ENCODE peak calls at places on chromosomes 12 and 14, in four cellular contexts. One of them, this sample, is unnamed.

GRCh38 chr14:69199786-69200185 is 8.5 kb downstream of the EXD2 start:
- DNase-seq in uterus: no peak
- DNase-seq in lower lobe of right lung: no peak
- DNase-seq in colonic mucosa: no peak
- DNase-seq in this sample: no peak

GRCh38 chr14:72948481-72949138 is 22.3 kb downstream of the DCAF4 start:
- DNase-seq in uterus: peak; percentile 42
- DNase-seq in lower lobe of right lung: peak; percentile 67
- DNase-seq in colonic mucosa: peak; percentile 73
- DNase-seq in this sample: no peak

GRCh38 chr12:110269622-110270124 is 11.4 kb upstream of the ATP2A2 start:
- DNase-seq in uterus: peak; percentile 56
- DNase-seq in lower lobe of right lung: no peak
- DNase-seq in colonic mucosa: no peak
- DNase-seq in this sample: no peak

GRCh38 chr14:58899317-58899713 is 261.6 kb downstream of the DACT1 start:
- DNase-seq in uterus: no peak
- DNase-seq in lower lobe of right lung: no peak
- DNase-seq in colonic mucosa: no peak
- DNase-seq in this sample: no peak

GRCh38 chr12:28925726-28926376 is 223.2 kb upstream of the FAR2 start:
- DNase-seq in uterus: no peak
- DNase-seq in lower lobe of right lung: no peak
- DNase-seq in colonic mucosa: no peak
- DNase-seq in this sample: no peak

GRCh38 chr12:63276537-63277365 is 125.8 kb upstream of the AVPR1A start:
- DNase-seq in uterus: no peak
- DNase-seq in lower lobe of right lung: no peak
- DNase-seq in colonic mucosa: peak; percentile 17
- DNase-seq in this sample: no peak

GRCh38 chr12:111792155-111792876 is 25.6 kb downstream of the ALDH2 start:
- DNase-seq in uterus: peak; percentile 74
- DNase-seq in lower lobe of right lung: no peak
- DNase-seq in colonic mucosa: peak; percentile 68
- DNase-seq in this sample: no peak

GRCh38 chr12:117807355-117807754 is 161.4 kb downstream of the KSR2 start:
- DNase-seq in uterus: no peak
- DNase-seq in lower lobe of right lung: no peak
- DNase-seq in colonic mucosa: no peak
- DNase-seq in this sample: no peak

GRCh38 chr14:101939771-101940170 is 24.6 kb upstream of the DYNC1H1 start:
- DNase-seq in uterus: no peak
- DNase-seq in lower lobe of right lung: peak; percentile 4
- DNase-seq in colonic mucosa: no peak
- DNase-seq in this sample: no peak

GRCh38 chr12:125004621-125005020 is 11.2 kb downstream of the BRI3BP start:
- DNase-seq in uterus: no peak
- DNase-seq in lower lobe of right lung: no peak
- DNase-seq in colonic mucosa: no peak
- DNase-seq in this sample: no peak

GRCh38 chr12:138898-139534 is 72.4 kb downstream of the IQSEC3 start:
- DNase-seq in uterus: peak; percentile 30
- DNase-seq in lower lobe of right lung: peak; percentile 67
- DNase-seq in colonic mucosa: no peak
- DNase-seq in this sample: no peak

GRCh38 chr14:69690042-69690441 is 76.9 kb upstream of the SRSF5 start:
- DNase-seq in uterus: no peak
- DNase-seq in lower lobe of right lung: no peak
- DNase-seq in colonic mucosa: no peak
- DNase-seq in this sample: no peak

GRCh38 chr14:65103150-65103760 is 938 bp upstream of the MAX start:
- DNase-seq in uterus: no peak
- DNase-seq in lower lobe of right lung: no peak
- DNase-seq in colonic mucosa: peak; percentile 43
- DNase-seq in this sample: no peak

GRCh38 chr14:49550284-49551184 is 35.6 kb downstream of the RPS29 start:
- DNase-seq in uterus: no peak
- DNase-seq in lower lobe of right lung: no peak
- DNase-seq in colonic mucosa: no peak
- DNase-seq in this sample: no peak

GRCh38 chr12:50302686-50303085 is 19.4 kb upstream of the LIMA1 start:
- DNase-seq in uterus: no peak
- DNase-seq in lower lobe of right lung: no peak
- DNase-seq in colonic mucosa: peak; percentile 4
- DNase-seq in this sample: no peak

GRCh38 chr14:90388437-90388836 is 8.4 kb upstream of the CALM1 start:
- DNase-seq in uterus: no peak
- DNase-seq in lower lobe of right lung: no peak
- DNase-seq in colonic mucosa: no peak
- DNase-seq in this sample: peak; percentile 82

GRCh38 chr14:48323655-48324054 is 648.2 kb upstream of the MDGA2 start:
- DNase-seq in uterus: no peak
- DNase-seq in lower lobe of right lung: no peak
- DNase-seq in colonic mucosa: no peak
- DNase-seq in this sample: peak; percentile 62

GRCh38 chr12:130079254-130079653 is 83.0 kb upstream of the FZD10 start:
- DNase-seq in uterus: no peak
- DNase-seq in lower lobe of right lung: no peak
- DNase-seq in colonic mucosa: no peak
- DNase-seq in this sample: no peak

GRCh38 chr12:77104792-77105191 is 39.4 kb upstream of the E2F7 start:
- DNase-seq in uterus: no peak
- DNase-seq in lower lobe of right lung: no peak
- DNase-seq in colonic mucosa: no peak
- DNase-seq in this sample: no peak

GRCh38 chr14:21915814-21916213 is 242.2 kb upstream of the OR4E1 start:
- DNase-seq in uterus: no peak
- DNase-seq in lower lobe of right lung: no peak
- DNase-seq in colonic mucosa: peak; percentile 22
- DNase-seq in this sample: no peak

GRCh38 chr14:22556021-22556989 is 32.7 kb downstream of the DAD1 start:
- DNase-seq in uterus: peak; percentile 49
- DNase-seq in lower lobe of right lung: peak; percentile 80
- DNase-seq in colonic mucosa: peak; percentile 73
- DNase-seq in this sample: peak; percentile 83

GRCh38 chr14:95774265-95775160 is 60.6 kb upstream of the TCL1A start:
- DNase-seq in uterus: peak; percentile 18
- DNase-seq in lower lobe of right lung: no peak
- DNase-seq in colonic mucosa: peak; percentile 47
- DNase-seq in this sample: no peak

GRCh38 chr14:103121846-103122577 is 1.2 kb upstream of the TNFAIP2 start:
- DNase-seq in uterus: peak; percentile 94
- DNase-seq in lower lobe of right lung: peak; percentile 93
- DNase-seq in colonic mucosa: peak; percentile 79
- DNase-seq in this sample: peak; percentile 85

GRCh38 chr12:89709994-89710872 is 1.6 kb upstream of the ATP2B1 start:
- DNase-seq in uterus: peak; percentile 67
- DNase-seq in lower lobe of right lung: peak; percentile 78
- DNase-seq in colonic mucosa: peak; percentile 67
- DNase-seq in this sample: no peak

GRCh38 chr12:9651265-9651729 is 18.2 kb upstream of the CLEC2D start:
- DNase-seq in uterus: no peak
- DNase-seq in lower lobe of right lung: no peak
- DNase-seq in colonic mucosa: no peak
- DNase-seq in this sample: no peak

GRCh38 chr12:112482734-112483133 is 64.0 kb downstream of the PTPN11 start:
- DNase-seq in uterus: no peak
- DNase-seq in lower lobe of right lung: no peak
- DNase-seq in colonic mucosa: no peak
- DNase-seq in this sample: no peak

GRCh38 chr12:131862600-131862993 is 31.8 kb upstream of the ULK1 start:
- DNase-seq in uterus: no peak
- DNase-seq in lower lobe of right lung: no peak
- DNase-seq in colonic mucosa: no peak
- DNase-seq in this sample: no peak

GRCh38 chr12:112905451-112906089 is 1.2 kb upstream of the OAS1 start:
- DNase-seq in uterus: no peak
- DNase-seq in lower lobe of right lung: no peak
- DNase-seq in colonic mucosa: peak; percentile 62
- DNase-seq in this sample: no peak

GRCh38 chr12:53051058-53051880 is 1.4 kb downstream of the TNS2 start:
- DNase-seq in uterus: peak; percentile 78
- DNase-seq in lower lobe of right lung: no peak
- DNase-seq in colonic mucosa: peak; percentile 62
- DNase-seq in this sample: no peak

GRCh38 chr12:42129595-42130204 is 15.0 kb downstream of the GXYLT1 start:
- DNase-seq in uterus: no peak
- DNase-seq in lower lobe of right lung: no peak
- DNase-seq in colonic mucosa: peak; percentile 28
- DNase-seq in this sample: no peak

GRCh38 chr14:104745431-104745830 is 7.5 kb upstream of the SIVA1 start:
- DNase-seq in uterus: no peak
- DNase-seq in lower lobe of right lung: no peak
- DNase-seq in colonic mucosa: no peak
- DNase-seq in this sample: no peak

GRCh38 chr12:44972746-44973421 is 78.0 kb downstream of the DBX2 start:
- DNase-seq in uterus: no peak
- DNase-seq in lower lobe of right lung: no peak
- DNase-seq in colonic mucosa: no peak
- DNase-seq in this sample: no peak

GRCh38 chr14:35553808-35554207 is 19.8 kb downstream of the INSM2 start:
- DNase-seq in uterus: no peak
- DNase-seq in lower lobe of right lung: no peak
- DNase-seq in colonic mucosa: no peak
- DNase-seq in this sample: no peak

GRCh38 chr14:42374332-42374731 is 767.7 kb downstream of the LRFN5 start:
- DNase-seq in uterus: no peak
- DNase-seq in lower lobe of right lung: no peak
- DNase-seq in colonic mucosa: no peak
- DNase-seq in this sample: no peak

GRCh38 chr12:70724444-70724843 is 87.2 kb upstream of the PTPRB start:
- DNase-seq in uterus: no peak
- DNase-seq in lower lobe of right lung: no peak
- DNase-seq in colonic mucosa: no peak
- DNase-seq in this sample: no peak

GRCh38 chr14:72594099-72594901 is 299.6 kb downstream of the DPF3 start:
- DNase-seq in uterus: no peak
- DNase-seq in lower lobe of right lung: no peak
- DNase-seq in colonic mucosa: no peak
- DNase-seq in this sample: no peak

DNA sequence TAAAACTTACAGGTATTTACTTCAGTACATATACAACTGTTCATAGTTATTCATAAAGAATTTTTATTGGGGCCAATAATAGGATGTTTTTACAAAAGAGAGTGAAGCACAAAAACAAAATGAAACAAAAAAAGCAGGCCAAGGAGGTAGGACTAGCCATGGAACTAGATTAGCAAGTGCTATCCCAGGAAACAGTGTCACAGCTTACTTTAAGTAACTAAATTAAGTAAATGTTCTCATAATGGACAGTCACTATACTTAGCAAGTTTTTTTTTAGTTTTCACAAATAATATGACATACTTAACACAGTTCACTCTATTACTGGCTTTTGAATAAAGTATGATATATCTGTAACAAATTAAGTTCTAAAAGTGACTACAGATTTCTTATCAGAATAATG is 124.1 kb downstream of the GARIN6 start:
- DNase-seq in uterus: no peak
- DNase-seq in lower lobe of right lung: no peak
- DNase-seq in colonic mucosa: no peak
- DNase-seq in this sample: no peak
- H3K4me3 ChIP-seq in uterus: no peak overlapping the region
- H3K4me3 ChIP-seq in lower lobe of right lung: no peak overlapping the region
- H3K4me3 ChIP-seq in colonic mucosa: no peak overlapping the region
- H3K4me3 ChIP-seq in this sample: no peak overlapping the region

GRCh38 chr12:51855586-51856428 is 7.3 kb upstream of the FIGNL2 start:
- DNase-seq in uterus: no peak
- DNase-seq in lower lobe of right lung: no peak
- DNase-seq in colonic mucosa: no peak
- DNase-seq in this sample: no peak
- H3K4me3 ChIP-seq in uterus: no peak overlapping the region
- H3K4me3 ChIP-seq in lower lobe of right lung: peak overlapping the region; percentile 13
- H3K4me3 ChIP-seq in colonic mucosa: no peak overlapping the region
- H3K4me3 ChIP-seq in this sample: peak overlapping the region; percentile 24

GRCh38 chr12:128268348-128268725 is 1.4 kb downstream of the TMEM132C start:
- DNase-seq in uterus: no peak
- DNase-seq in lower lobe of right lung: no peak
- DNase-seq in colonic mucosa: no peak
- DNase-seq in this sample: no peak
- H3K4me3 ChIP-seq in uterus: peak overlapping the region; percentile 48
- H3K4me3 ChIP-seq in lower lobe of right lung: peak overlapping the region; percentile 44
- H3K4me3 ChIP-seq in colonic mucosa: no peak overlapping the region
- H3K4me3 ChIP-seq in this sample: no peak overlapping the region

GRCh38 chr14:105864116-105864515 is 337.7 kb downstream of the TMEM121 start:
- DNase-seq in uterus: peak; percentile 2
- DNase-seq in lower lobe of right lung: no peak
- DNase-seq in colonic mucosa: no peak
- DNase-seq in this sample: no peak
- H3K4me3 ChIP-seq in uterus: no peak overlapping the region
- H3K4me3 ChIP-seq in lower lobe of right lung: no peak overlapping the region
- H3K4me3 ChIP-seq in colonic mucosa: no peak overlapping the region
- H3K4me3 ChIP-seq in this sample: no peak overlapping the region

This sample was measured in kidney epithelial cell.